ENCODE peak calls at places on chromosomes 11 and 22, in four cellular contexts. One of them, this sample, is unnamed. For H3K4me1, the result is how much of the 10 kb centered on the place peaks cover.

GRCh38 chr11:30984442-30984816 is 385.1 kb downstream of the DCDC1 start:
- DNase-seq in PC-3: no peak
- DNase-seq in tibial nerve: no peak
- DNase-seq in endodermal cell: no peak
- DNase-seq in this sample: peak

GRCh38 chr11:27330633-27331270 is 32.3 kb downstream of the CCDC34 start:
- DNase-seq in endodermal cell: no peak
- DNase-seq in tibial nerve: no peak
- DNase-seq in PC-3: no peak
- DNase-seq in this sample: no peak

GRCh38 chr11:69386594-69387408 is 92.8 kb downstream of the MYEOV start:
- DNase-seq in PC-3: no peak
- DNase-seq in endodermal cell: no peak
- DNase-seq in tibial nerve: no peak
- DNase-seq in this sample: no peak

GRCh38 chr11:125995313-125995712 is 49.5 kb downstream of the VSIG10L2 start:
- DNase-seq in endodermal cell: no peak
- DNase-seq in tibial nerve: no peak
- DNase-seq in PC-3: no peak
- DNase-seq in this sample: peak

GRCh38 chr11:6572215-6572614 is 31.2 kb downstream of the RRP8 start:
- DNase-seq in PC-3: peak
- DNase-seq in tibial nerve: no peak
- DNase-seq in endodermal cell: no peak
- DNase-seq in this sample: peak

GRCh38 chr22:37098976-37099577 is 10.4 kb downstream of the TMPRSS6 start:
- DNase-seq in tibial nerve: no peak
- DNase-seq in endodermal cell: peak
- DNase-seq in PC-3: no peak
- DNase-seq in this sample: no peak

GRCh38 chr11:23632293-23632692 is 772.0 kb upstream of the CCDC179 start:
- DNase-seq in endodermal cell: no peak
- DNase-seq in tibial nerve: no peak
- DNase-seq in PC-3: no peak
- DNase-seq in this sample: no peak

GRCh38 chr22:17486313-17486712 is 77.0 kb upstream of the SLC25A18 start:
- DNase-seq in tibial nerve: no peak
- DNase-seq in endodermal cell: no peak
- DNase-seq in PC-3: no peak
- DNase-seq in this sample: no peak

GRCh38 chr11:75233688-75234295 is 6.8 kb upstream of the TPBGL start:
- DNase-seq in tibial nerve: no peak
- DNase-seq in PC-3: peak
- DNase-seq in endodermal cell: peak
- DNase-seq in this sample: peak

GRCh38 chr11:61921446-61921845 is 4.1 kb upstream of the RAB3IL1 start:
- DNase-seq in PC-3: no peak
- DNase-seq in endodermal cell: no peak
- DNase-seq in tibial nerve: no peak
- DNase-seq in this sample: no peak

GRCh38 chr11:61917357-61918109 is at the start of gene RAB3IL1:
- DNase-seq in tibial nerve: peak
- DNase-seq in endodermal cell: peak
- DNase-seq in PC-3: peak
- DNase-seq in this sample: no peak

GRCh38 chr11:61918251-61919112 is 1.1 kb upstream of the RAB3IL1 start:
- DNase-seq in endodermal cell: peak
- DNase-seq in PC-3: no peak
- DNase-seq in tibial nerve: no peak
- DNase-seq in this sample: no peak

GRCh38 chr11:61919841-61920631 is 2.7 kb upstream of the RAB3IL1 start:
- DNase-seq in endodermal cell: peak
- DNase-seq in tibial nerve: no peak
- DNase-seq in PC-3: no peak
- DNase-seq in this sample: no peak

GRCh38 chr11:61919113-61919840 is 1.9 kb upstream of the RAB3IL1 start:
- DNase-seq in endodermal cell: peak
- DNase-seq in tibial nerve: no peak
- DNase-seq in PC-3: no peak
- DNase-seq in this sample: no peak
- H3K4me1 ChIP-seq in endodermal cell: under half
- H3K4me1 ChIP-seq in tibial nerve: under half
- H3K4me1 ChIP-seq in PC-3: under half
- H3K4me1 ChIP-seq in this sample: under half

DNA sequence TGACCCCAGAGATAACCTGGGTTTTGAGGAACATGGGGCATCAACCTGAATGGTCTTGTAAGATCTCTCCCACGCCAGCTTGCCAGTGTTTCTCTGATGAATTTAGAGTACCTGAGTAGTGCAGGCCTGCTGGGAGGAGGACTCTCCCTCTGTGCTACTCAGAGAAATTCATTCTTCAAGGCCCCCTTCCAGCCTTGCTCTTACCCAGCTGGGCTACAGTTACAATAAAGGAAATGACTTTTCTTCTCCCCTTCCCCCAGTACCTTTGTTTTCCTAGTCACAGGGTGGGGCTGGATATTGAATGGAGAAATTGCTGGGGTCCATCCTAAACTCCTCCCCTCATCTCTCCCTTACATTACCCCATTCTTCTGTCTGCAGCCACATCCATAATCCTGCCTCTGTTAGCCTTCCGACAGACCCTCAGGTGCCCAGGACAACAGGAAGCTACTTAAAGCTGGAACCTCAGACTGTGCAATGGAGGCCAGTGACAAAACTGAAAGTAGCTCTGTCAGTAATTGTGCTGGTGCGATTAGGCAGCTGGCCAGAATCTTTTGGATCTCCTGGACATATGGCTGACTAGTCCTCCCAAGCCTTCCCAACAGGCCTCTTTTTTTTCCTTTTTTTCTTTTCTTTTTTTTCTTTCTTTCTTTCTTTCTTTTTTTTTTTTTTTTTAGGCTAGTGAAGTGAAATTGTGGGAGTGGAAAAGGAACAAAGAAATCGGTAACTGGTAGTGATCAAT is 17.5 kb downstream of the LIMK2 start:
- DNase-seq in PC-3: no peak
- DNase-seq in tibial nerve: peak
- DNase-seq in endodermal cell: no peak
- DNase-seq in this sample: peak
- H3K4me1 ChIP-seq in PC-3: under half
- H3K4me1 ChIP-seq in tibial nerve: under half
- H3K4me1 ChIP-seq in endodermal cell: under half
- H3K4me1 ChIP-seq in this sample: under half

DNA sequence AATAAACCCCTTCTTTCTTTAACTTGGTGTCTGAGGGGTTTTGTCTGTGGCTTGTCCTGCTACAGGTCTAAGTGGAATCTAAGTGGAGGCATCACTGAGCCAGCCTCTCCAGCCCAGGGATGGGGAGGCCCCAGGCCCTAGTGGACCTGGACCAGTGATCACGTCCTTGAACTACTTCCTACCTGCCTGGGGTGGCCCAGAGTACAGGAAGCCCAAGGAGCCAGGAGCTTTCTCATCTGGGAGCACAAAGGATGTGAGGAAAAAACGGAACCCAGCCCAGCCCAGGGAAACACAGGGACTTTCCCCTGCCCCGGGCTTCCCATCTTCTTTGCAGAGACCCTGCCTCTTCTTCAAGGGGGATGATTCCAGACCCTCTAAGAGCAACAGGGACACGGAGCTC is 3.5 kb upstream of the CD5 start:
- DNase-seq in endodermal cell: peak
- DNase-seq in tibial nerve: no peak
- DNase-seq in PC-3: no peak
- DNase-seq in this sample: no peak
- H3K4me1 ChIP-seq in endodermal cell: under half
- H3K4me1 ChIP-seq in tibial nerve: under half
- H3K4me1 ChIP-seq in PC-3: under half
- H3K4me1 ChIP-seq in this sample: under half

GRCh38 chr11:12120031-12121008 is 9.9 kb downstream of the MICAL2 start:
- DNase-seq in PC-3: no peak
- DNase-seq in endodermal cell: no peak
- DNase-seq in tibial nerve: no peak
- DNase-seq in this sample: no peak
- H3K4me1 ChIP-seq in PC-3: under half
- H3K4me1 ChIP-seq in endodermal cell: under half
- H3K4me1 ChIP-seq in tibial nerve: under half
- H3K4me1 ChIP-seq in this sample: half or more

DNA sequence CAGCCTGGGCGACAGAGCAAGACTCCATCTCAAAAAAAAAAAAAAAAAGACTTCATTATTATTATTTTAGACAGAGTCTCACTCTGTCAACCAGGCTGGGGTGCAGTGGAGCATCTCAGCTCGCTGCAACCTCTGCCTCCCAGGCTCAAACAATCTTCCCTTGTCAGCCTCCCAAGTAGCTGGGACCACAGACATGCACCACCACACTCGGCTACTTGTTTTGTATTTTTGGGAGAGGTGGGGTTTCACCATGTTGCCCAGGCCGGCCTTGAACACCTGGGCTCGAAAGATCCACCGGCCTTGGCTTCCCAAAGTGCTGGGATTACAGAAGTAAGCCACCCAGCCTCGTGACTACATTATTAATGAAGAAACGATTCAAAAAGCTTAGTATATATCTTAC is 5.3 kb upstream of the TYMP start:
- DNase-seq in PC-3: no peak
- DNase-seq in endodermal cell: no peak
- DNase-seq in tibial nerve: no peak
- DNase-seq in this sample: no peak
- H3K4me1 ChIP-seq in PC-3: under half
- H3K4me1 ChIP-seq in endodermal cell: under half
- H3K4me1 ChIP-seq in tibial nerve: under half
- H3K4me1 ChIP-seq in this sample: under half

This sample was measured in astrocyte.